ENCODE peak calls at places on chromosome 18, in eight cellular contexts. U, L, Q, M, Y, A, D and H are unnamed samples.

GRCh38 chr18:26004827-26005226 is 85.6 kb downstream of the SS18 start:
- DNase-seq in L (no peak), U (no peak), D (no peak), Y (no peak), A (no peak), M (no peak), Q (no peak), H (no peak)

GRCh38 chr18:41761329-41762028 is 193.6 kb upstream of the PIK3C3 start:
- DNase-seq in M (no peak), Y (no peak), D (peak), Q (peak), U (peak), A (no peak), L (no peak), H (peak)

GRCh38 chr18:32303400-32303799 is 113.6 kb downstream of the MEP1B start:
- DNase-seq in Y (no peak), Q (no peak), A (no peak), L (no peak), U (no peak), M (no peak), D (no peak), H (no peak)

GRCh38 chr18:40708726-40709125 is 1246.3 kb upstream of the PIK3C3 start:
- DNase-seq in U (no peak), M (no peak), L (no peak), D (no peak), A (no peak), Y (no peak), Q (no peak), H (no peak)

GRCh38 chr18:34627138-34627920 is 82.8 kb upstream of the DTNA start:
- DNase-seq in L (no peak), Q (no peak), Y (no peak), U (no peak), M (no peak), A (no peak), D (no peak), H (no peak)

GRCh38 chr18:51617167-51617566 is 419.7 kb upstream of the MEX3C start:
- DNase-seq in Q (no peak), D (peak), U (no peak), L (no peak), Y (no peak), A (no peak), M (no peak), H (no peak)

GRCh38 chr18:39751161-39751560 is 2185.6 kb upstream of the CELF4 start:
- DNase-seq in Q (no peak), U (no peak), Y (no peak), A (no peak), L (no peak), M (no peak), D (no peak), H (no peak)

GRCh38 chr18:47931707-47932103 is 1.2 kb upstream of the SMAD2 start:
- DNase-seq in U (no peak), D (no peak), L (peak), Q (peak), Y (no peak), M (no peak), A (no peak), H (peak)

GRCh38 chr18:49846718-49847470 is 33.6 kb upstream of the ACAA2 start:
- DNase-seq in D (no peak), Q (no peak), A (no peak), U (no peak), L (no peak), Y (no peak), M (no peak), H (no peak)

GRCh38 chr18:48539406-48540328 is 836 bp downstream of the CTIF start:
- DNase-seq in U (peak), D (peak), Y (peak), L (peak), Q (peak), M (peak), A (no peak), H (peak)

GRCh38 chr18:76460482-76460881 is 34.6 kb downstream of the ZNF516 start:
- DNase-seq in D (no peak), Q (peak), L (no peak), Y (no peak), M (no peak), U (peak), A (no peak), H (peak)

GRCh38 chr18:47283476-47283875 is 32.0 kb upstream of the SKOR2 start:
- DNase-seq in D (peak), U (peak), L (no peak), M (no peak), Q (peak), A (peak), Y (no peak), H (peak)

GRCh38 chr18:48815581-48816324 is 135.0 kb downstream of the SMAD7 start:
- DNase-seq in U (no peak), Q (no peak), Y (peak), L (peak), A (no peak), D (peak), M (no peak), H (no peak)

GRCh38 chr18:1078301-1078700 is 173.6 kb downstream of the ADCYAP1 start:
- DNase-seq in Y (no peak), Q (no peak), D (peak), A (no peak), L (no peak), M (no peak), U (no peak), H (no peak)

GRCh38 chr18:79549638-79550000 is 130.0 kb upstream of the CTDP1 start:
- DNase-seq in U (no peak), D (no peak), A (no peak), L (no peak), Y (no peak), Q (no peak), M (no peak), H (no peak)

GRCh38 chr18:79047556-79048244 is 21.5 kb upstream of the ATP9B start:
- DNase-seq in Y (no peak), U (no peak), M (no peak), Q (no peak), L (no peak), D (peak), A (no peak), H (no peak)

GRCh38 chr18:49612515-49613033 is 50.7 kb downstream of the LIPG start:
- DNase-seq in U (no peak), D (no peak), M (no peak), L (no peak), A (peak), Y (no peak), Q (no peak), H (no peak)

GRCh38 chr18:7749510-7749981 is 182.4 kb downstream of the PTPRM start:
- DNase-seq in U (peak), L (no peak), Y (no peak), Q (peak), D (no peak), M (no peak), A (no peak), H (no peak)

GRCh38 chr18:7750966-7751365 is 183.8 kb downstream of the PTPRM start:
- DNase-seq in M (no peak), L (no peak), D (no peak), A (no peak), U (no peak), Q (no peak), Y (no peak), H (no peak)

GRCh38 chr18:7750095-7750663 is 183.1 kb downstream of the PTPRM start:
- DNase-seq in Y (no peak), L (no peak), U (no peak), M (no peak), A (no peak), Q (no peak), D (no peak), H (no peak)

GRCh38 chr18:7748252-7749000 is 181.3 kb downstream of the PTPRM start:
- DNase-seq in A (no peak), U (no peak), D (no peak), L (no peak), Q (no peak), M (no peak), Y (no peak), H (no peak)

GRCh38 chr18:7749001-7749391 is 181.9 kb downstream of the PTPRM start:
- DNase-seq in D (no peak), U (no peak), M (no peak), Y (no peak), L (no peak), Q (no peak), A (no peak), H (no peak)
- H3K4me3 ChIP-seq in D (no peak), U (no peak), M (no peak), Y (no peak), L (no peak), Q (no peak), A (no peak), H (no peak)

DNA sequence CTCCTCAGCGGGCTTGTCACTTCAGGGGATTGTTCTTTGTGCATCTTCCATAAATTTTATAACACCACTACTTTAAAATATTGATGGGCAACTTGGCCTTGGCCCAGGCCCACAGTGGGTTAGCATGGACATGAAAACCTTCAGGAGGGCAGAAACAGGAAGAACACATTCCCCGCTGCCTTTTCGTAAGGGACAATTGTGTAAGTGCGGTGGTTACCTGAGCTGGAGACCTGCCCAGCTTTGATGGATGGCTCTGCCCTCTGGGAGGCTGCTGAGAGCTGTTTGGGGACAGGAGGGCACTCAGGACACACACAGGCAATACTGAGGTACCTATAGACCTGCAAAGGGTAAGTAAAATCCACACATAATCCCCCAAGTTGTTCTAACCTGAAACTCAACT is 46.8 kb downstream of the FECH start:
- DNase-seq in L (no peak), U (no peak), D (no peak), A (no peak), Y (no peak), Q (no peak), M (no peak), H (no peak)
- TF ChIP-seq CTCF in L (no peak), U (no peak), D (no peak), A (no peak), Y (no peak), Q (no peak), M (no peak), H (no peak)

GRCh38 chr18:59665057-59666007 is 31.9 kb downstream of the CCBE1 start:
- DNase-seq in A (no peak), L (no peak), U (peak), Y (no peak), M (no peak), D (no peak), Q (peak), H (peak)
- H3K4me3 ChIP-seq in A (no peak), L (no peak), U (peak), Y (no peak), M (no peak), D (no peak), Q (no peak), H (peak)

DNA sequence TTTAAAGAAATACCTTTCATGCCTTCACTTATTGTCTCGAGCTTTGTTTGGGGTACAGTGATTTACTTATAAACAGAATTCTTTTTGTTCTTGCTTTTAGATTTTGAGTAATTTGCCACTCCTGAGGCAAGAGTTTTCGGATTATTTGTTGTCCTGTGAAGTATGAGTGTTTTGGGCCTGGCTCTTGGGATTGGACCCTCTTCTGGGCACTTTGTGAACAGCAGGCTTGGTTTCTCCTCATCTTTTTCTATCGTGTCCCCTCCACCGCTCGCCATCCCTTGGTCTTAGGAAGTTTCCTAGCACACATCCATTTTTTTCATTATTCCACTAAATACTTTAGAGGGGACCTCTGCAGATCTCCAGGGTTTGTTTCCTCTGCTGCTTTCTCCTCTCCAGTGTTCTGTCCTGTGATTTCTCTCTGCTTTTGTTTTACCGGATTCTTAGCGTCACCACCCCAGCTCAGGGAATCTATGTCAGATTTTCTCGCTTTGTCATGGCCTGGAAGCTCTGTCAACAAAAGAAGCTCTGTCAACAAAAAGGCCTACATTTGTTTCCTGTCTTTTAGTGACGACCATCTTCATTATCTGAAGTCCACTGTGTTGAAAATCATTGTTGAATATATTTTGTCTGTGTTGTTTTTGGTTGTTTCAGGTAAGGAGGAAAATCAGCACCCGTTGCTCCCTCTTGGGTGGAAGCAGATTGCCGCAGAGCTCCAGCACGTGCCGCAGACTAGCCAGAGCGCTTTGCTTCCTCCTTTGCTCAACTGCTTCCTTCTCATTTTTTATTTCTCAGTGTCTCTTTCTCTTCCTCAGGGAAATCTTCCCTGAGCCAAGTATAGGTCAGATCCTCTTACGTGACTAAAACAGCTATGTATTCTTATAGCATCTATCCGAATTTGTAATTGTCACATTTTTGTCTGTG is 27.8 kb downstream of the ANKRD62 start:
- DNase-seq in Y (no peak), M (no peak), U (no peak), Q (no peak), A (no peak), D (peak), L (no peak), H (peak)
- TF ChIP-seq CTCF in Y (no peak), M (no peak), U (peak), Q (peak), A (no peak), D (peak), L (no peak), H (peak)